ENCODE peak calls at places on chromosome 13, in four cellular contexts. Y, S, A and U are unnamed samples. For H3K9me2, the result is how much of the 10 kb centered on the place peaks cover.

GRCh38 chr13:35994131-35994966 is 136.8 kb downstream of the DCLK1 start:
- DNase-seq in S (peak), A (peak), Y (no peak), U (no peak)

GRCh38 chr13:113947321-113948033 is 26.4 kb downstream of the C13orf46 start:
- DNase-seq in S (peak), Y (peak), A (peak), U (no peak)

GRCh38 chr13:26896986-26897668 is 136.5 kb upstream of the GPR12 start:
- DNase-seq in Y (no peak), S (no peak), A (no peak), U (no peak)

GRCh38 chr13:21528616-21529015 is 69.5 kb upstream of the ZDHHC20 start:
- DNase-seq in S (peak), A (peak), Y (no peak), U (no peak)

GRCh38 chr13:28805193-28805819 is 14.8 kb upstream of the MTUS2 start:
- DNase-seq in S (peak), A (peak), Y (peak), U (peak)

GRCh38 chr13:41654800-41655199 is 197.4 kb downstream of the RGCC start:
- DNase-seq in Y (no peak), S (no peak), A (no peak), U (peak)

GRCh38 chr13:21074601-21075302 is 13.4 kb upstream of the LATS2 start:
- DNase-seq in S (no peak), A (peak), Y (no peak), U (no peak)

GRCh38 chr13:93721483-93721882 is 494.9 kb downstream of the GPC6 start:
- DNase-seq in A (no peak), S (peak), Y (no peak), U (no peak)

GRCh38 chr13:44653261-44653660 is 77.1 kb upstream of the TSC22D1 start:
- DNase-seq in A (peak), S (no peak), Y (no peak), U (no peak)

GRCh38 chr13:73335226-73335625 is 276.4 kb downstream of the KLF5 start:
- DNase-seq in A (peak), S (peak), Y (no peak), U (no peak)

GRCh38 chr13:76854209-76854608 is 32.0 kb downstream of the KCTD12 start:
- DNase-seq in Y (no peak), S (no peak), A (no peak), U (no peak)

GRCh38 chr13:28705734-28706133 is 13.0 kb downstream of the SLC46A3 start:
- DNase-seq in A (peak), Y (no peak), S (no peak), U (no peak)

GRCh38 chr13:113117335-113117872 is 5.2 kb upstream of the F10 start:
- DNase-seq in S (peak), Y (no peak), A (peak), U (no peak)

GRCh38 chr13:85651440-85651839 is 147.8 kb downstream of the SLITRK6 start:
- DNase-seq in A (no peak), S (peak), Y (no peak), U (no peak)

GRCh38 chr13:106401081-106401480 is 134.4 kb downstream of the EFNB2 start:
- DNase-seq in A (no peak), S (no peak), Y (no peak), U (no peak)

GRCh38 chr13:29524641-29525040 is 70.8 kb downstream of the SLC7A1 start:
- DNase-seq in S (no peak), A (no peak), Y (no peak), U (no peak)

GRCh38 chr13:36673352-36673751 is 468 bp upstream of the SERTM1 start:
- DNase-seq in S (no peak), Y (peak), A (no peak), U (no peak)

GRCh38 chr13:106690779-106691178 is 122.8 kb upstream of the ARGLU1 start:
- DNase-seq in A (no peak), Y (no peak), S (no peak), U (no peak)

GRCh38 chr13:112444416-112445399 is 68.6 kb downstream of the SPACA7 start:
- DNase-seq in A (no peak), S (no peak), Y (no peak), U (no peak)

GRCh38 chr13:22940736-22941135 is 240.0 kb upstream of the SGCG start:
- DNase-seq in Y (no peak), S (no peak), A (no peak), U (no peak)

GRCh38 chr13:41200126-41200525 is 5.8 kb upstream of the KBTBD7 start:
- DNase-seq in Y (no peak), S (no peak), A (peak), U (no peak)

GRCh38 chr13:107373551-107373950 is 805.6 kb upstream of the ARGLU1 start:
- DNase-seq in S (peak), Y (peak), A (peak), U (no peak)

GRCh38 chr13:57629821-57630235 is 1.7 kb upstream of the PCDH17 start:
- DNase-seq in A (peak), S (peak), Y (peak), U (no peak)

GRCh38 chr13:42819712-42820111 is 38.3 kb downstream of the FAM216B start:
- DNase-seq in S (no peak), Y (no peak), A (no peak), U (no peak)

GRCh38 chr13:42814868-42815267 is 33.5 kb downstream of the FAM216B start:
- DNase-seq in A (peak), S (peak), Y (no peak), U (no peak)

GRCh38 chr13:95553614-95554385 is 1.3 kb downstream of the CLDN10 start:
- DNase-seq in A (no peak), S (peak), Y (peak), U (no peak)

GRCh38 chr13:111859361-111860105 is 207.4 kb upstream of the SOX1 start:
- DNase-seq in A (no peak), Y (no peak), S (no peak), U (no peak)

GRCh38 chr13:91702411-91702810 is 304.0 kb downstream of the GPC5 start:
- DNase-seq in A (no peak), Y (no peak), S (no peak), U (no peak)

GRCh38 chr13:73082471-73082870 is 23.7 kb downstream of the KLF5 start:
- DNase-seq in A (no peak), Y (no peak), S (no peak), U (no peak)

GRCh38 chr13:23598371-23598770 is 28.2 kb downstream of the TNFRSF19 start:
- DNase-seq in S (peak), A (peak), Y (no peak), U (no peak)

GRCh38 chr13:97133955-97134354 is 88.2 kb upstream of the MBNL2 start:
- DNase-seq in A (no peak), Y (no peak), S (peak), U (no peak)

GRCh38 chr13:25688524-25688923 is 316.8 kb downstream of the ATP8A2 start:
- DNase-seq in A (no peak), Y (no peak), S (no peak), U (no peak)

GRCh38 chr13:77036294-77036693 is 9.3 kb upstream of the FBXL3 start:
- DNase-seq in Y (no peak), A (no peak), S (no peak), U (no peak)

GRCh38 chr13:99895428-99895998 is 76.1 kb downstream of the ZIC5 start:
- DNase-seq in A (peak), S (no peak), Y (peak), U (no peak)

GRCh38 chr13:29561918-29562317 is 33.6 kb downstream of the SLC7A1 start:
- DNase-seq in S (no peak), Y (peak), A (no peak), U (no peak)

DNA sequence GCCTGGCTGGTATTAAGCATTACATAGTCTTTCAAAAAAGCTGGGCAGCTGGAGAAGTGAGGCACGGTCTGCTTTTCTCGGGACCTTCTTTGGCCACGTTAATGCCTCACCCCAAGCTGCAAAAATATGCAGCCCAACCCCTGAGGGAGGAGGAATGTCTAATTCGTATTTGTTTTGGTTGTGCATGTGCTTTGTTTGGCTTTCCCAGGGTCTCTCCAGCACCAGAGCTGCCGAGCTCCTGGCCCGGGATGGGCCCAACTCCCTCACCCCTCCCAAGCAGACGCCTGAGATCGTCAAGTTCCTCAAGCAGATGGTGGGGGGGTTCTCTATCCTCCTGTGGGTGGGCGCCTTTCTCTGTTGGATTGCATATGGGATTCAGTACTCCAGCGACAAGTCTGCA is 7.9 kb downstream of the ATP12A start:
- DNase-seq in A (no peak), Y (no peak), S (no peak), U (no peak)
- H3K9me2 ChIP-seq in A (under half), Y (under half), S (under half), U (under half)

GRCh38 chr13:50685491-50685890 is 158.0 kb downstream of the DLEU7 start:
- DNase-seq in Y (peak), A (peak), S (peak), U (no peak)
- H2AFZ ChIP-seq in Y (no peak), A (peak), S (no peak), U (no peak)

GRCh38 chr13:98697833-98698232 is 54.6 kb downstream of the SLC15A1 start:
- DNase-seq in Y (no peak), S (no peak), A (no peak), U (no peak)

GRCh38 chr13:98689347-98689968 is 63.0 kb downstream of the SLC15A1 start:
- DNase-seq in S (no peak), Y (no peak), A (no peak), U (no peak)

GRCh38 chr13:98690348-98691041 is 62.0 kb downstream of the SLC15A1 start:
- DNase-seq in S (no peak), Y (no peak), A (no peak), U (no peak)

GRCh38 chr13:98691360-98691759 is 61.1 kb downstream of the SLC15A1 start:
- DNase-seq in A (no peak), S (no peak), Y (no peak), U (no peak)

GRCh38 chr13:98693756-98694155 is 58.7 kb downstream of the SLC15A1 start:
- DNase-seq in Y (no peak), A (no peak), S (no peak), U (no peak)
- H3K4me2 ChIP-seq in Y (no peak), A (no peak), S (no peak), U (no peak)

GRCh38 chr13:31111136-31111535 is 50.6 kb downstream of the HSPH1 start:
- DNase-seq in Y (no peak), A (peak), S (no peak), U (no peak)
- H3K9me2 ChIP-seq in Y (under half), A (under half), S (under half), U (under half)

GRCh38 chr13:90551253-90551652 is 796.2 kb upstream of the MIR17HG start:
- DNase-seq in A (no peak), S (no peak), Y (no peak), U (no peak)

GRCh38 chr13:90547272-90547790 is 800.2 kb upstream of the MIR17HG start:
- DNase-seq in S (no peak), Y (no peak), A (no peak), U (peak)

GRCh38 chr13:90552702-90553101 is 794.8 kb upstream of the MIR17HG start:
- DNase-seq in A (no peak), S (peak), Y (no peak), U (no peak)

GRCh38 chr13:90553167-90553566 is 794.3 kb upstream of the MIR17HG start:
- DNase-seq in S (no peak), Y (no peak), A (no peak), U (no peak)
- H2AFZ ChIP-seq in S (peak), Y (no peak), A (peak), U (no peak)

DNA sequence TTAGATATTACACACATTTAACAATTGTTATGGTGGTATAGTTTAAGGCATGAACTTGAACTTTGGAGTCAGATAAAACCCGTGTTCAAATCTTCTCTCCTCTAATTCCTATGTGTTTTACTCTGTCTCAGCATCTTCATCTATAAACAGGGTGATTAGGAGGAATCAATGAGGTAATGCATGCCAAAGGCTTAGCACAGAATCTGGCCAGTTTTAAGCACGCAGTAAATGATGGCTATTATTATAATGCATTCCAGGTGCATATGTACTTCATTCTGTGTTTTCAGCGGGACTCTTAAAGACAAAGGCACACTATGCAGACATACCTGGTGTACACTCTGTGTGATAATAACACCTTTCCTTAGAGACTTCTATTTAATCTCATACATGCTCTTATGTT is 88.0 kb upstream of the FRY start:
- DNase-seq in S (no peak), Y (no peak), A (peak), U (no peak)
- H3K4me2 ChIP-seq in S (no peak), Y (no peak), A (peak), U (no peak)

DNA sequence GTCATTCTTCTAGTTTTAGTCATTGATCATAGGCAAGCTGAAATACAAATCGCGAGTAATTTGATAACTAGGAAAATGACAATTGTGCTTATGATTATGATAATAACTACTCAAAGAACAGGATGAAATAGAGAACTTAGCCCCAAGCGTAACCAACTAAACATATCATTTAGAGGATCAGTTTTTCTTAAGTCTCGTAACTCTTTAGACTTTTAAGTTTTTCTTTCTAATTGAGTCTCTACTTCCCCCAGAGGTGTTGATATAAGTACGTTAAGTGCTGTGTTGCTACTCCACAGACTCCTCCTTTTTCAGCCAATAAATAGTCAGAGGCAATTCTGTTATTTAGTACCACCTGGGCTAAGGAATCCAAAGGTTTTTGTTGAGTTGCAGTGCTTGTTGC is 96.3 kb downstream of the NHLRC3 start:
- DNase-seq in Y (no peak), S (no peak), A (no peak), U (no peak)
- H3K9me2 ChIP-seq in Y (under half), S (under half), A (under half), U (under half)

GRCh38 chr13:52414963-52415362 is 9.0 kb upstream of the THSD1 start:
- DNase-seq in Y (no peak), S (no peak), A (peak), U (no peak)
- H2AFZ ChIP-seq in Y (no peak), S (no peak), A (peak), U (no peak)